ENCODE peak calls at places on chromosomes 3 and 15, in ten cellular contexts. E is HCT116; B is OCI-LY7; F is CD4-positive, alpha-beta T cell; V is fibroblast of pulmonary artery; M is heart right ventricle; T is suprapubic skin; U is GM20000; J is AG10803; Y is mesothelial cell of epicardium. N is an unnamed sample.

GRCh38 chr3:178140491-178140890 is 395.7 kb upstream of the KCNMB2 start:
- DNase-seq in E (no peak), F (no peak), B (no peak), J (peak; percentile 55), T (no peak), V (peak; percentile 41), Y (no peak), U (no peak), M (no peak), N (no peak)

GRCh38 chr3:12192173-12192572 is 33.5 kb upstream of the TIMP4 start:
- DNase-seq in J (no peak), M (no peak), U (no peak), E (no peak), T (no peak), V (no peak), Y (no peak), F (no peak), B (no peak), N (no peak)

GRCh38 chr15:56804908-56805307 is 71.6 kb upstream of the ZNF280D start:
- DNase-seq in T (no peak), Y (no peak), F (no peak), V (peak; percentile 51), B (no peak), J (peak; percentile 48), M (no peak), E (no peak), U (no peak), N (no peak)

GRCh38 chr15:72758195-72758594 is 25.4 kb downstream of the ADPGK start:
- DNase-seq in V (peak; percentile 93), J (peak; percentile 94), B (no peak), F (no peak), E (no peak), U (no peak), Y (no peak), T (no peak), M (no peak), N (no peak)

GRCh38 chr3:192930585-192930984 is 12.9 kb upstream of the MB21D2 start:
- DNase-seq in Y (no peak), V (no peak), F (no peak), U (no peak), J (no peak), T (no peak), M (no peak), E (no peak), B (no peak), N (no peak)

GRCh38 chr3:127959873-127960272 is 44.8 kb downstream of the KBTBD12 start:
- DNase-seq in B (no peak), F (no peak), V (peak; percentile 49), T (no peak), J (no peak), E (no peak), Y (peak; percentile 50), M (peak; percentile 52), U (peak; percentile 36), N (no peak)

GRCh38 chr15:34038404-34039179 is 412 bp downstream of the AVEN start:
- DNase-seq in V (peak; percentile 76), U (peak; percentile 90), Y (peak; percentile 73), M (peak; percentile 63), E (no peak), F (peak; percentile 66), J (peak; percentile 76), B (peak; percentile 84), T (peak; percentile 85), N (peak; percentile 28)

GRCh38 chr15:84886211-84886983 is 1.9 kb downstream of the SLC28A1 start:
- DNase-seq in M (peak; percentile 38), J (no peak), T (no peak), V (no peak), B (no peak), E (no peak), Y (no peak), U (no peak), F (no peak), N (no peak)

GRCh38 chr3:133890037-133890436 is 5.6 kb downstream of the RAB6B start:
- DNase-seq in B (no peak), Y (no peak), M (no peak), E (no peak), T (no peak), V (no peak), F (no peak), J (no peak), U (no peak), N (no peak)

GRCh38 chr15:100723323-100723801 is 121.0 kb downstream of the ASB7 start:
- DNase-seq in U (no peak), Y (peak; percentile 14), T (no peak), J (no peak), V (no peak), M (no peak), B (no peak), F (no peak), E (peak; percentile 54), N (no peak)

GRCh38 chr15:69675727-69676126 is 223.1 kb downstream of the RPLP1 start:
- DNase-seq in Y (no peak), E (no peak), V (no peak), J (no peak), B (no peak), F (no peak), T (no peak), M (no peak), U (no peak), N (no peak)

GRCh38 chr15:31458591-31458990 is 132.0 kb downstream of the KLF13 start:
- DNase-seq in J (no peak), M (no peak), Y (no peak), V (no peak), T (peak; percentile 13), E (no peak), B (no peak), F (no peak), U (no peak), N (no peak)

GRCh38 chr3:68878322-68878721 is 54.0 kb downstream of the TAFA4 start:
- DNase-seq in E (no peak), Y (no peak), T (no peak), F (no peak), V (peak; percentile 33), M (no peak), U (no peak), B (peak; percentile 16), J (peak; percentile 8), N (no peak)
- TF ChIP-seq CTCF in E (peak; percentile 59), Y (peak; percentile 68), T (no peak), F (peak; percentile 32), V (peak; percentile 68), M (no peak), U (peak; percentile 5), B (peak; percentile 77), J (peak; percentile 72), N (no peak)

DNA sequence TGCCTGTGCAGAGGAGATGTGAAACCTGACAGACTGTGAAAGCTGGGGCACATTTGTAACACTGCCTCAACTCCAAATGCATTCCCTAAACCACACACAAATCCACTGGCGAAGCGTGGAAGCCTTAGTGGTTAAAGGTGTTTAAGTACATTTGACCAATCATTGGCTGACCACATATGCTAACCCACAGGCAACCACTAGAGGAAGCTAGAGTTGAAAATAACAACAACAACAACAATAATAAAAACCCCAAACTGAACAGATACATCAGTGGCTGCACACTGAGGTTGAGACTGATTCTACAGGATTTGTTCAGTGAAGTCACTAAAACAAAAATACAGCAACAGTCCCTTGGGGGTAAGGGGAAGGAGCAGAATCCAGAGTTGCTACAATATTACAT is 129.7 kb downstream of the TJP1 start:
- DNase-seq in E (no peak), Y (no peak), U (no peak), B (no peak), T (no peak), J (no peak), M (no peak), V (peak; percentile 11), F (no peak), N (no peak)
- TF ChIP-seq CTCF in E (peak; percentile 63), Y (no peak), U (no peak), B (peak; percentile 26), T (no peak), J (peak; percentile 30), M (no peak), V (peak; percentile 38), F (no peak), N (no peak)

GRCh38 chr15:81258455-81258854 is 61.8 kb downstream of the IL16 start:
- DNase-seq in U (no peak), M (no peak), T (peak; percentile 31), B (no peak), J (no peak), E (no peak), V (no peak), Y (no peak), F (no peak), N (no peak)

GRCh38 chr15:81257435-81257834 is 60.8 kb downstream of the IL16 start:
- DNase-seq in M (no peak), V (no peak), U (no peak), Y (no peak), T (no peak), E (no peak), B (no peak), J (no peak), F (no peak), N (no peak)

GRCh38 chr15:81254277-81255265 is 57.9 kb downstream of the IL16 start:
- DNase-seq in V (no peak), E (no peak), Y (no peak), F (no peak), U (no peak), B (no peak), T (no peak), M (no peak), J (peak; percentile 34), N (no peak)

GRCh38 chr15:81255596-81255995 is 58.9 kb downstream of the IL16 start:
- DNase-seq in U (no peak), M (no peak), B (no peak), J (no peak), Y (no peak), T (no peak), F (no peak), E (no peak), V (no peak), N (no peak)

DNA sequence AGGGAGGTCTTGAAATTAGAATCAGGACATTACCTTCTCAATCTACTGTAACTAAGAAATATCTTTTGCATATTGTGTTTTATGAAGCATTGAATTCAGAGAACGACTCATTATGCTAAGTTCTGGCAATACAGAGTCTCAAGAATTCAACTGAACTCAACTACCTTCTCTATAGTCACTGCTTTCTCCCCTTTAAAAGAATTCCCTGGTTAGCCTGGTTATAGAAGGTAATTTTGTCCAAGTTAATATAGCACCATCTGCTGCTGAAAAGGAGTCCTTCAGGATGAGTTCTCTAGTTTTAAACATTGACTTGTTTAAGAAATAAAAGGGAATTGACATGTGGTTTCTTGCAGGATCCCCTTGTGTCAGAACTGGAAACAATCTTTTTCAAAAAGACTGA is 60.2 kb downstream of the IL16 start:
- DNase-seq in Y (no peak), J (peak; percentile 73), U (no peak), B (no peak), F (no peak), V (peak; percentile 80), T (no peak), M (no peak), E (peak; percentile 32), N (no peak)
- TF ChIP-seq CTCF in Y (peak; percentile 25), J (peak; percentile 83), U (no peak), B (peak; percentile 64), F (no peak), V (peak; percentile 70), T (peak; percentile 36), M (peak; percentile 60), E (peak; percentile 54), N (no peak)

DNA sequence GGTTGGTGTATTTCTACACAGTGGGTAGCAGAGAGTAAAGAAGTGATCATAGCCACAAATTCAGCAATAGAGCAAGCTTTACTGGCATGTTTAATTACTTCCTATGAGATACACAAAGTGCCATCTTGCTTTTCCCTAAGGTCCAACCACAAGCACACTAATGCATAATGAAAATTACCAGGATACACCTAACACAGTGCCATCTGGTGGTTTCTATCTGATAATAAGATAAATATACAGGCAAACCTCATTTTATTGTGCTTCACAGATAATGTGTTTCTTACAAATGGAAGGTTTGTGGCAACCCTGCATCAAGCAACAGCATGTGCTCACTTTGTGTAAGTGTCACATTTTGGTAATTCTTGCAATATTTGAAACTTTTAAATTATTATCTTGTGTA is 223.0 kb downstream of the NSUN3 start:
- DNase-seq in M (no peak), B (no peak), J (peak; percentile 9), Y (no peak), E (no peak), T (no peak), U (no peak), V (peak; percentile 15), F (no peak), N (no peak)
- TF ChIP-seq CTCF in M (no peak), B (peak; percentile 49), J (peak; percentile 36), Y (no peak), E (peak; percentile 41), T (no peak), U (no peak), V (no peak), F (no peak), N (no peak)